ENCODE peak calls at places on chromosomes 13 and 19, in ten cellular contexts. U is HS-27A; M is NCI-H2081; Q is ELR; E is memory B cell; D is right cardiac atrium; C is fibroblast of the aortic adventitia; J is T-cell; N is stimulated activated CD4-positive, alpha-beta T cell treated with anti-CD3 and anti-CD28 coated beads, Interleukin-2, amount 100 ng/mL, for 24 hours; R is mucosa of gallbladder. W is an unnamed sample.

GRCh38 chr13:114155923-114156883 is 22.9 kb upstream of the CFAP97D2 start:
- DNase-seq in U (no peak), R (no peak), D (no peak), C (no peak), N (no peak), M (no peak), E (no peak), J (no peak), Q (no peak), W (no peak)

GRCh38 chr13:49953560-49953959 is 17.4 kb upstream of the SPRYD7 start:
- DNase-seq in M (no peak), D (no peak), E (no peak), C (no peak), J (no peak), U (no peak), R (no peak), Q (no peak), N (no peak), W (no peak)

GRCh38 chr13:24802074-24802473 is 38.1 kb downstream of the RNF17 start:
- DNase-seq in C (no peak), M (no peak), N (no peak), R (no peak), Q (peak; percentile 41), J (no peak), U (no peak), D (no peak), E (no peak), W (peak; percentile 62)

GRCh38 chr19:35833972-35834371 is 18.3 kb downstream of the NPHS1 start:
- DNase-seq in U (no peak), D (no peak), E (no peak), J (no peak), R (no peak), Q (no peak), N (no peak), C (no peak), M (no peak), W (no peak)

GRCh38 chr13:27455331-27455855 is 5.0 kb upstream of the MTIF3 start:
- DNase-seq in E (no peak), D (no peak), R (no peak), M (no peak), J (no peak), N (no peak), Q (peak; percentile 9), U (no peak), C (peak; percentile 7), W (peak; percentile 13)

GRCh38 chr13:20344836-20345490 is 112.8 kb upstream of the GJB6 start:
- DNase-seq in Q (no peak), U (no peak), C (no peak), E (no peak), N (no peak), M (no peak), R (no peak), J (no peak), D (no peak), W (no peak)

GRCh38 chr19:3507371-3508120 is 1.4 kb downstream of the FZR1 start:
- DNase-seq in Q (peak; percentile 42), U (no peak), M (peak; percentile 17), J (peak; percentile 39), C (no peak), E (no peak), N (peak; percentile 51), D (no peak), R (peak; percentile 26), W (no peak)

GRCh38 chr13:21231426-21231945 is 55.0 kb downstream of the MRPL57 start:
- DNase-seq in Q (no peak), D (no peak), M (no peak), E (no peak), N (no peak), R (no peak), C (peak; percentile 16), U (no peak), J (no peak), W (peak; percentile 58)

GRCh38 chr19:8324186-8325050 is 3.1 kb downstream of the RPS28 start:
- DNase-seq in U (no peak), M (no peak), N (peak; percentile 41), J (no peak), D (no peak), E (no peak), Q (peak; percentile 33), C (no peak), R (no peak), W (no peak)

GRCh38 chr19:51784922-51785690 is 9.9 kb upstream of the FPR3 start:
- DNase-seq in E (no peak), N (peak; percentile 51), M (no peak), D (peak; percentile 72), J (no peak), C (peak; percentile 92), Q (peak; percentile 80), R (peak; percentile 61), U (peak; percentile 69), W (peak; percentile 99)

GRCh38 chr13:107650081-107650701 is 565.1 kb downstream of the LIG4 start:
- DNase-seq in D (peak; percentile 78), Q (peak; percentile 21), N (peak; percentile 30), M (peak; percentile 84), U (peak; percentile 24), C (peak; percentile 50), J (no peak), E (no peak), R (peak; percentile 24), W (peak; percentile 46)

GRCh38 chr19:47778089-47778953 is at the start of gene SELENOW:
- DNase-seq in E (peak; percentile 87), N (peak; percentile 82), Q (peak; percentile 72), R (peak; percentile 76), U (peak; percentile 54), D (peak; percentile 92), J (peak; percentile 63), C (peak; percentile 65), M (peak; percentile 86), W (peak; percentile 76)

GRCh38 chr19:46495789-46496099 is at the start of gene PNMA8B:
- DNase-seq in N (peak; percentile 51), U (no peak), C (peak; percentile 35), R (peak; percentile 45), Q (no peak), E (no peak), D (peak; percentile 92), M (no peak), J (peak; percentile 70), W (no peak)

GRCh38 chr13:20702945-20703784 is at the start of gene IL17D:
- DNase-seq in C (no peak), D (peak; percentile 76), N (peak; percentile 49), M (no peak), R (no peak), J (peak; percentile 34), Q (peak; percentile 50), U (no peak), E (peak; percentile 40), W (no peak)